ENCODE peak calls at places on chromosome 13, in four cellular contexts. One of them, this sample, is unnamed.

GRCh38 chr13:104831823-104832222 is 1703.6 kb downstream of the EFNB2 start:
- DNase-seq in WTC11: no peak
- DNase-seq in dorsolateral prefrontal cortex: no peak
- DNase-seq in GF-D8: no peak
- DNase-seq in this sample: no peak

GRCh38 chr13:26468203-26468602 is 89.3 kb upstream of the WASF3 start:
- DNase-seq in GF-D8: no peak
- DNase-seq in WTC11: no peak
- DNase-seq in dorsolateral prefrontal cortex: no peak
- DNase-seq in this sample: peak; percentile 40

GRCh38 chr13:98869408-98870090 is 108.3 kb downstream of the DOCK9 start:
- DNase-seq in dorsolateral prefrontal cortex: no peak
- DNase-seq in WTC11: no peak
- DNase-seq in GF-D8: no peak
- DNase-seq in this sample: no peak

GRCh38 chr13:47764817-47765216 is 236.3 kb downstream of the SUCLA2 start:
- DNase-seq in dorsolateral prefrontal cortex: no peak
- DNase-seq in GF-D8: no peak
- DNase-seq in WTC11: no peak
- DNase-seq in this sample: no peak

GRCh38 chr13:96994030-96994848 is at the start of gene OXGR1:
- DNase-seq in WTC11: peak; percentile 29
- DNase-seq in GF-D8: no peak
- DNase-seq in dorsolateral prefrontal cortex: no peak
- DNase-seq in this sample: peak; percentile 66

GRCh38 chr13:36332986-36333385 is 13.2 kb downstream of the SPART start:
- DNase-seq in GF-D8: no peak
- DNase-seq in WTC11: no peak
- DNase-seq in dorsolateral prefrontal cortex: no peak
- DNase-seq in this sample: no peak

GRCh38 chr13:93794197-93794885 is 567.7 kb downstream of the GPC6 start:
- DNase-seq in GF-D8: no peak
- DNase-seq in WTC11: no peak
- DNase-seq in dorsolateral prefrontal cortex: no peak
- DNase-seq in this sample: no peak

GRCh38 chr13:30735025-30735967 is at the start of gene ALOX5AP:
- DNase-seq in GF-D8: peak; percentile 94
- DNase-seq in WTC11: no peak
- DNase-seq in dorsolateral prefrontal cortex: no peak
- DNase-seq in this sample: no peak

GRCh38 chr13:83221813-83222241 is 660.4 kb downstream of the SLITRK1 start:
- DNase-seq in GF-D8: no peak
- DNase-seq in WTC11: no peak
- DNase-seq in dorsolateral prefrontal cortex: no peak
- DNase-seq in this sample: no peak

GRCh38 chr13:27455331-27455855 is 5.0 kb upstream of the MTIF3 start:
- DNase-seq in WTC11: peak; percentile 30
- DNase-seq in dorsolateral prefrontal cortex: no peak
- DNase-seq in GF-D8: no peak
- DNase-seq in this sample: no peak

GRCh38 chr13:106210327-106210726 is 325.1 kb downstream of the EFNB2 start:
- DNase-seq in WTC11: no peak
- DNase-seq in dorsolateral prefrontal cortex: no peak
- DNase-seq in GF-D8: no peak
- DNase-seq in this sample: no peak

GRCh38 chr13:48891586-48891985 is 84.1 kb upstream of the FNDC3A start:
- DNase-seq in dorsolateral prefrontal cortex: no peak
- DNase-seq in WTC11: no peak
- DNase-seq in GF-D8: no peak
- DNase-seq in this sample: peak; percentile 98

This sample was measured in islet precursor cell.